ENCODE peak calls at places on chromosomes 16 and 17, in eight cellular contexts. One of them, this sample, is unnamed.
A peak's percentile ranks its signal among the peaks of the same experiment; 100 is the strongest.

GRCh38 chr17:48588074-48588415 is 2.0 kb downstream of the HOXB3 start:
- DNase-seq in tibial artery: no peak
- DNase-seq in right atrium auricular region: no peak
- DNase-seq in Karpas-422: no peak
- DNase-seq in MM.1S: no peak
- DNase-seq in cardiac muscle cell: no peak
- DNase-seq in CD8-positive, alpha-beta T cell: no peak
- DNase-seq in psoas muscle: no peak
- DNase-seq in this sample: no peak

GRCh38 chr16:4009177-4009576 is 107.1 kb downstream of the ADCY9 start:
- DNase-seq in cardiac muscle cell: no peak
- DNase-seq in CD8-positive, alpha-beta T cell: no peak
- DNase-seq in psoas muscle: no peak
- DNase-seq in right atrium auricular region: no peak
- DNase-seq in Karpas-422: no peak
- DNase-seq in tibial artery: no peak
- DNase-seq in MM.1S: no peak
- DNase-seq in this sample: no peak

GRCh38 chr16:78984324-78984723 is 616.2 kb downstream of the MAF start:
- DNase-seq in Karpas-422: no peak
- DNase-seq in psoas muscle: no peak
- DNase-seq in tibial artery: no peak
- DNase-seq in cardiac muscle cell: no peak
- DNase-seq in CD8-positive, alpha-beta T cell: no peak
- DNase-seq in right atrium auricular region: no peak
- DNase-seq in MM.1S: no peak
- DNase-seq in this sample: no peak

GRCh38 chr16:24382929-24383328 is 126.8 kb downstream of the CACNG3 start:
- DNase-seq in tibial artery: no peak
- DNase-seq in right atrium auricular region: no peak
- DNase-seq in psoas muscle: no peak
- DNase-seq in Karpas-422: no peak
- DNase-seq in cardiac muscle cell: no peak
- DNase-seq in CD8-positive, alpha-beta T cell: no peak
- DNase-seq in MM.1S: no peak
- DNase-seq in this sample: no peak

GRCh38 chr17:79615446-79615845 is 4.6 kb upstream of the RBFOX3 start:
- DNase-seq in cardiac muscle cell: no peak
- DNase-seq in CD8-positive, alpha-beta T cell: no peak
- DNase-seq in psoas muscle: no peak
- DNase-seq in right atrium auricular region: no peak
- DNase-seq in tibial artery: no peak
- DNase-seq in Karpas-422: no peak
- DNase-seq in MM.1S: no peak
- DNase-seq in this sample: no peak

GRCh38 chr17:50665838-50666237 is 31.2 kb downstream of the ABCC3 start:
- DNase-seq in Karpas-422: no peak
- DNase-seq in MM.1S: no peak
- DNase-seq in tibial artery: no peak
- DNase-seq in right atrium auricular region: no peak
- DNase-seq in cardiac muscle cell: no peak
- DNase-seq in psoas muscle: no peak
- DNase-seq in CD8-positive, alpha-beta T cell: no peak
- DNase-seq in this sample: no peak

GRCh38 chr16:75086281-75086680 is 30.3 kb downstream of the LDHD start:
- DNase-seq in CD8-positive, alpha-beta T cell: no peak
- DNase-seq in tibial artery: no peak
- DNase-seq in psoas muscle: no peak
- DNase-seq in MM.1S: no peak
- DNase-seq in cardiac muscle cell: peak; percentile 17
- DNase-seq in Karpas-422: no peak
- DNase-seq in right atrium auricular region: no peak
- DNase-seq in this sample: no peak

GRCh38 chr17:27506348-27507218 is 50.3 kb downstream of the KSR1 start:
- DNase-seq in CD8-positive, alpha-beta T cell: no peak
- DNase-seq in Karpas-422: no peak
- DNase-seq in tibial artery: no peak
- DNase-seq in cardiac muscle cell: peak; percentile 21
- DNase-seq in psoas muscle: no peak
- DNase-seq in right atrium auricular region: no peak
- DNase-seq in MM.1S: no peak
- DNase-seq in this sample: no peak

GRCh38 chr17:61718022-61718421 is 127.0 kb upstream of the NACA2 start:
- DNase-seq in MM.1S: no peak
- DNase-seq in CD8-positive, alpha-beta T cell: no peak
- DNase-seq in Karpas-422: no peak
- DNase-seq in right atrium auricular region: no peak
- DNase-seq in tibial artery: no peak
- DNase-seq in cardiac muscle cell: no peak
- DNase-seq in psoas muscle: no peak
- DNase-seq in this sample: no peak

GRCh38 chr17:36849871-36850348 is 87.4 kb upstream of the LHX1 start:
- DNase-seq in psoas muscle: no peak
- DNase-seq in CD8-positive, alpha-beta T cell: no peak
- DNase-seq in tibial artery: no peak
- DNase-seq in Karpas-422: no peak
- DNase-seq in right atrium auricular region: no peak
- DNase-seq in MM.1S: no peak
- DNase-seq in cardiac muscle cell: peak; percentile 72
- DNase-seq in this sample: no peak

GRCh38 chr16:450385-450784 is 24.9 kb downstream of the RAB11FIP3 start:
- DNase-seq in Karpas-422: no peak
- DNase-seq in MM.1S: no peak
- DNase-seq in cardiac muscle cell: no peak
- DNase-seq in right atrium auricular region: no peak
- DNase-seq in CD8-positive, alpha-beta T cell: no peak
- DNase-seq in psoas muscle: no peak
- DNase-seq in tibial artery: no peak
- DNase-seq in this sample: no peak

GRCh38 chr16:57955572-57955971 is 15.4 kb downstream of the CNGB1 start:
- DNase-seq in cardiac muscle cell: no peak
- DNase-seq in psoas muscle: no peak
- DNase-seq in MM.1S: no peak
- DNase-seq in CD8-positive, alpha-beta T cell: no peak
- DNase-seq in tibial artery: no peak
- DNase-seq in right atrium auricular region: no peak
- DNase-seq in Karpas-422: no peak
- DNase-seq in this sample: no peak

GRCh38 chr17:78781339-78782304 is at the start of gene CYTH1:
- DNase-seq in right atrium auricular region: no peak
- DNase-seq in MM.1S: peak; percentile 44
- DNase-seq in CD8-positive, alpha-beta T cell: no peak
- DNase-seq in Karpas-422: peak; percentile 56
- DNase-seq in cardiac muscle cell: peak; percentile 29
- DNase-seq in psoas muscle: peak; percentile 82
- DNase-seq in tibial artery: peak; percentile 79
- DNase-seq in this sample: no peak

GRCh38 chr16:79776243-79776884 is 175.8 kb upstream of the MAF start:
- DNase-seq in MM.1S: no peak
- DNase-seq in psoas muscle: peak; percentile 65
- DNase-seq in Karpas-422: no peak
- DNase-seq in cardiac muscle cell: peak; percentile 55
- DNase-seq in right atrium auricular region: no peak
- DNase-seq in CD8-positive, alpha-beta T cell: no peak
- DNase-seq in tibial artery: no peak
- DNase-seq in this sample: no peak

GRCh38 chr17:6523809-6524355 is 32.5 kb downstream of the PITPNM3 start:
- DNase-seq in tibial artery: peak; percentile 56
- DNase-seq in Karpas-422: no peak
- DNase-seq in psoas muscle: no peak
- DNase-seq in right atrium auricular region: no peak
- DNase-seq in MM.1S: no peak
- DNase-seq in CD8-positive, alpha-beta T cell: no peak
- DNase-seq in cardiac muscle cell: no peak
- DNase-seq in this sample: no peak

GRCh38 chr16:19559242-19559910 is 3.9 kb downstream of the VPS35L start:
- DNase-seq in cardiac muscle cell: peak; percentile 77
- DNase-seq in Karpas-422: peak; percentile 82
- DNase-seq in psoas muscle: no peak
- DNase-seq in right atrium auricular region: no peak
- DNase-seq in MM.1S: peak; percentile 57
- DNase-seq in CD8-positive, alpha-beta T cell: no peak
- DNase-seq in tibial artery: no peak
- DNase-seq in this sample: no peak

GRCh38 chr17:56119191-56119590 is 34.1 kb upstream of the ANKFN1 start:
- DNase-seq in cardiac muscle cell: no peak
- DNase-seq in Karpas-422: peak; percentile 15
- DNase-seq in psoas muscle: no peak
- DNase-seq in MM.1S: no peak
- DNase-seq in CD8-positive, alpha-beta T cell: no peak
- DNase-seq in tibial artery: no peak
- DNase-seq in right atrium auricular region: no peak
- DNase-seq in this sample: no peak

GRCh38 chr16:1749152-1750117 is 21.9 kb downstream of the NME3 start:
- DNase-seq in tibial artery: no peak
- DNase-seq in MM.1S: no peak
- DNase-seq in CD8-positive, alpha-beta T cell: no peak
- DNase-seq in Karpas-422: no peak
- DNase-seq in right atrium auricular region: no peak
- DNase-seq in cardiac muscle cell: no peak
- DNase-seq in psoas muscle: no peak
- DNase-seq in this sample: no peak

GRCh38 chr16:55930036-55930435 is 54.9 kb upstream of the CES5A start:
- DNase-seq in MM.1S: no peak
- DNase-seq in Karpas-422: no peak
- DNase-seq in cardiac muscle cell: no peak
- DNase-seq in tibial artery: no peak
- DNase-seq in CD8-positive, alpha-beta T cell: no peak
- DNase-seq in right atrium auricular region: no peak
- DNase-seq in psoas muscle: no peak
- DNase-seq in this sample: no peak

GRCh38 chr17:44363613-44364159 is at the start of gene FAM171A2:
- DNase-seq in Karpas-422: peak; percentile 85
- DNase-seq in tibial artery: peak; percentile 67
- DNase-seq in MM.1S: peak; percentile 68
- DNase-seq in cardiac muscle cell: peak; percentile 67
- DNase-seq in right atrium auricular region: no peak
- DNase-seq in psoas muscle: peak; percentile 81
- DNase-seq in CD8-positive, alpha-beta T cell: peak; percentile 56
- DNase-seq in this sample: no peak

GRCh38 chr17:57902800-57903759 is 52.1 kb downstream of the CUEDC1 start:
- DNase-seq in right atrium auricular region: peak; percentile 90
- DNase-seq in Karpas-422: peak; percentile 57
- DNase-seq in CD8-positive, alpha-beta T cell: no peak
- DNase-seq in tibial artery: peak; percentile 95
- DNase-seq in psoas muscle: peak; percentile 95
- DNase-seq in cardiac muscle cell: peak; percentile 82
- DNase-seq in MM.1S: peak; percentile 86
- DNase-seq in this sample: peak; percentile 69

GRCh38 chr16:627458-628239 is 3.1 kb upstream of the WFIKKN1 start:
- DNase-seq in MM.1S: no peak
- DNase-seq in psoas muscle: peak; percentile 89
- DNase-seq in right atrium auricular region: no peak
- DNase-seq in CD8-positive, alpha-beta T cell: no peak
- DNase-seq in cardiac muscle cell: no peak
- DNase-seq in Karpas-422: no peak
- DNase-seq in tibial artery: no peak
- DNase-seq in this sample: no peak

GRCh38 chr16:732936-733335 is 6.0 kb downstream of the HAGHL start:
- DNase-seq in cardiac muscle cell: no peak
- DNase-seq in Karpas-422: peak; percentile 46
- DNase-seq in psoas muscle: no peak
- DNase-seq in right atrium auricular region: no peak
- DNase-seq in tibial artery: peak; percentile 60
- DNase-seq in CD8-positive, alpha-beta T cell: no peak
- DNase-seq in MM.1S: no peak
- DNase-seq in this sample: no peak

GRCh38 chr16:47058295-47059086 is 85.0 kb upstream of the DNAJA2 start:
- DNase-seq in CD8-positive, alpha-beta T cell: no peak
- DNase-seq in tibial artery: peak; percentile 28
- DNase-seq in Karpas-422: no peak
- DNase-seq in right atrium auricular region: no peak
- DNase-seq in MM.1S: no peak
- DNase-seq in cardiac muscle cell: peak; percentile 54
- DNase-seq in psoas muscle: no peak
- DNase-seq in this sample: no peak

GRCh38 chr16:11016993-11017392 is 72.6 kb downstream of the CLEC16A start:
- DNase-seq in cardiac muscle cell: peak; percentile 66
- DNase-seq in tibial artery: no peak
- DNase-seq in right atrium auricular region: peak; percentile 63
- DNase-seq in MM.1S: no peak
- DNase-seq in Karpas-422: no peak
- DNase-seq in CD8-positive, alpha-beta T cell: peak; percentile 30
- DNase-seq in psoas muscle: peak; percentile 84
- DNase-seq in this sample: no peak

DNA sequence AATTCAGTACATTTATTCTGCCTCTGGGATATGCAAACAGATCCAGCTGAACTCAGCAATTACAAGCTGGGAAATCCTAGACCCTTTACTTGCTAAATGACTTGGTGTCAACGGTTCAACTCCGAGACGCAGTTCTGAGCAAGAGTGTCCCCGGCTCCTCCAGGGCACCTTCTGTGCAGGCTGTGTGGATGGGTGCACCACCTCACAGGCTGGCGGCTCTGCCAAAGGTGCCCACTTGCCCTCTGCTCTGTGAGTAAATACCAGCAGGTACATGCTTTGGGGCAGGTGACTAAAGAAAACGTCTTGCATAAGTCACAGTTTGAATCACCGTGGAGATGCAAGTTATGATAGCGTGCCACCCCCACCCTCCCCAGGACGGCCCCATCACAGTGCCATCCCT is 23.3 kb downstream of the MAP1LC3B start:
- DNase-seq in Karpas-422: no peak
- DNase-seq in psoas muscle: no peak
- DNase-seq in right atrium auricular region: no peak
- DNase-seq in cardiac muscle cell: no peak
- DNase-seq in CD8-positive, alpha-beta T cell: no peak
- DNase-seq in MM.1S: no peak
- DNase-seq in tibial artery: peak; percentile 48
- DNase-seq in this sample: no peak
- H3K4me1 ChIP-seq in Karpas-422: no peaks in the 10 kb centered on the region
- H3K4me1 ChIP-seq in psoas muscle: no peaks in the 10 kb centered on the region
- H3K4me1 ChIP-seq in right atrium auricular region: no peaks in the 10 kb centered on the region
- H3K4me1 ChIP-seq in cardiac muscle cell: no peaks in the 10 kb centered on the region
- H3K4me1 ChIP-seq in CD8-positive, alpha-beta T cell: no peaks in the 10 kb centered on the region
- H3K4me1 ChIP-seq in MM.1S: no peaks in the 10 kb centered on the region
- H3K4me1 ChIP-seq in tibial artery: no peaks in the 10 kb centered on the region
- H3K4me1 ChIP-seq in this sample: no peaks in the 10 kb centered on the region

GRCh38 chr17:39222151-39222550 is 3.6 kb downstream of the STAC2 start:
- DNase-seq in cardiac muscle cell: no peak
- DNase-seq in MM.1S: no peak
- DNase-seq in tibial artery: peak; percentile 91
- DNase-seq in CD8-positive, alpha-beta T cell: no peak
- DNase-seq in psoas muscle: no peak
- DNase-seq in right atrium auricular region: no peak
- DNase-seq in Karpas-422: no peak
- DNase-seq in this sample: no peak
- H3K4me1 ChIP-seq in cardiac muscle cell: peaks cover 11% of the 10 kb centered on the region
- H3K4me1 ChIP-seq in MM.1S: no peaks in the 10 kb centered on the region
- H3K4me1 ChIP-seq in tibial artery: no peaks in the 10 kb centered on the region
- H3K4me1 ChIP-seq in CD8-positive, alpha-beta T cell: peaks cover 6% of the 10 kb centered on the region
- H3K4me1 ChIP-seq in psoas muscle: peaks cover 25% of the 10 kb centered on the region
- H3K4me1 ChIP-seq in right atrium auricular region: peaks cover 21% of the 10 kb centered on the region
- H3K4me1 ChIP-seq in Karpas-422: no peaks in the 10 kb centered on the region
- H3K4me1 ChIP-seq in this sample: peaks cover 6% of the 10 kb centered on the region

GRCh38 chr16:82563401-82563800 is 63.4 kb upstream of the CDH13 start:
- DNase-seq in psoas muscle: no peak
- DNase-seq in CD8-positive, alpha-beta T cell: no peak
- DNase-seq in Karpas-422: no peak
- DNase-seq in MM.1S: no peak
- DNase-seq in right atrium auricular region: no peak
- DNase-seq in cardiac muscle cell: no peak
- DNase-seq in tibial artery: no peak
- DNase-seq in this sample: no peak
- H3K4me1 ChIP-seq in psoas muscle: peaks cover 4% of the 10 kb centered on the region
- H3K4me1 ChIP-seq in CD8-positive, alpha-beta T cell: no peaks in the 10 kb centered on the region
- H3K4me1 ChIP-seq in Karpas-422: no peaks in the 10 kb centered on the region
- H3K4me1 ChIP-seq in MM.1S: no peaks in the 10 kb centered on the region
- H3K4me1 ChIP-seq in right atrium auricular region: peaks cover 10% of the 10 kb centered on the region
- H3K4me1 ChIP-seq in cardiac muscle cell: no peaks in the 10 kb centered on the region
- H3K4me1 ChIP-seq in tibial artery: no peaks in the 10 kb centered on the region
- H3K4me1 ChIP-seq in this sample: no peaks in the 10 kb centered on the region

GRCh38 chr16:56938664-56939513 is 6.9 kb downstream of the HERPUD1 start:
- DNase-seq in Karpas-422: no peak
- DNase-seq in cardiac muscle cell: no peak
- DNase-seq in psoas muscle: no peak
- DNase-seq in right atrium auricular region: no peak
- DNase-seq in MM.1S: peak; percentile 75
- DNase-seq in CD8-positive, alpha-beta T cell: peak; percentile 16
- DNase-seq in tibial artery: peak; percentile 53
- DNase-seq in this sample: no peak
- H3K4me1 ChIP-seq in Karpas-422: peaks cover 81% of the 10 kb centered on the region
- H3K4me1 ChIP-seq in cardiac muscle cell: peaks cover 6% of the 10 kb centered on the region
- H3K4me1 ChIP-seq in psoas muscle: peaks cover 25% of the 10 kb centered on the region
- H3K4me1 ChIP-seq in right atrium auricular region: peaks cover 27% of the 10 kb centered on the region
- H3K4me1 ChIP-seq in MM.1S: peaks cover 60% of the 10 kb centered on the region
- H3K4me1 ChIP-seq in CD8-positive, alpha-beta T cell: peaks cover 32% of the 10 kb centered on the region
- H3K4me1 ChIP-seq in tibial artery: no peaks in the 10 kb centered on the region
- H3K4me1 ChIP-seq in this sample: peaks cover 33% of the 10 kb centered on the region